ENCODE peak calls at places on chromosomes 16 and 17, in ten cellular contexts. B is NB4; V is kidney tubule cell; S is dermis microvascular lymphatic vessel endothelial cell; P is CD8-positive, alpha-beta memory T cell; Q is H54; O is Daoy; Z is stimulated activated CD4-positive, alpha-beta T cell treated with anti-CD3 and anti-CD28 coated beads, Interleukin-12 subunit alpha, Interleukin-12 subunit beta, amount 100 ng/mL, for 4 hours; C is cardiac fibroblast; A is CD4-positive, alpha-beta memory T cell. H is an unnamed sample.

GRCh38 chr17:59105852-59106462 is 723 bp downstream of the TRIM37 start:
- DNase-seq in B (peak; percentile 64), V (peak; percentile 66), S (peak; percentile 43), P (peak; percentile 65), Q (peak; percentile 57), O (peak; percentile 50), Z (peak; percentile 60), C (peak; percentile 56), A (peak; percentile 73), H (peak; percentile 88)

GRCh38 chr16:56488035-56488434 is 31.8 kb downstream of the BBS2 start:
- DNase-seq in B (no peak), V (no peak), S (no peak), P (no peak), Q (no peak), O (no peak), Z (no peak), C (no peak), A (no peak), H (no peak)

GRCh38 chr17:27590864-27591263 is 40.1 kb upstream of the LGALS9 start:
- DNase-seq in B (no peak), V (no peak), S (no peak), P (no peak), Q (no peak), O (no peak), Z (no peak), C (no peak), A (no peak), H (no peak)

GRCh38 chr16:30380072-30380471 is 2.3 kb downstream of the SEPTIN1 start:
- DNase-seq in B (no peak), V (no peak), S (no peak), P (no peak), Q (no peak), O (no peak), Z (no peak), C (no peak), A (no peak), H (no peak)

GRCh38 chr17:32249475-32249874 is 16.2 kb upstream of the RHBDL3 start:
- DNase-seq in B (no peak), V (no peak), S (no peak), P (no peak), Q (no peak), O (no peak), Z (no peak), C (no peak), A (no peak), H (no peak)

GRCh38 chr17:35947156-35947585 is 3.7 kb upstream of the LYZL6 start:
- DNase-seq in B (peak; percentile 81), V (peak; percentile 54), S (peak; percentile 59), P (peak; percentile 21), Q (peak; percentile 28), O (peak; percentile 66), Z (peak; percentile 19), C (peak; percentile 54), A (peak; percentile 32), H (peak; percentile 86)

GRCh38 chr17:75571197-75571884 is 16.3 kb upstream of the MYO15B start:
- DNase-seq in B (peak; percentile 97), V (no peak), S (peak; percentile 65), P (no peak), Q (no peak), O (peak; percentile 35), Z (no peak), C (peak; percentile 19), A (no peak), H (peak; percentile 91)

GRCh38 chr17:79791354-79792123 is 5.3 kb downstream of the CBX8 start:
- DNase-seq in B (no peak), V (no peak), S (no peak), P (no peak), Q (no peak), O (no peak), Z (no peak), C (no peak), A (no peak), H (no peak)

GRCh38 chr16:1635070-1635469 is 22.9 kb downstream of the CRAMP1 start:
- DNase-seq in B (peak; percentile 14), V (no peak), S (no peak), P (no peak), Q (no peak), O (peak; percentile 15), Z (no peak), C (no peak), A (no peak), H (no peak)

GRCh38 chr17:59859444-59860025 is 33.2 kb downstream of the TUBD1 start:
- DNase-seq in B (peak; percentile 64), V (peak; percentile 63), S (peak; percentile 72), P (no peak), Q (no peak), O (peak; percentile 36), Z (no peak), C (peak; percentile 81), A (peak; percentile 44), H (peak; percentile 74)